ENCODE peak calls at places on chromosomes 2 and 18, in six cellular contexts. Y is HL-60, M is heart right ventricle, Z is brain microvascular endothelial cell, F is psoas muscle, B is GM23338. U is an unnamed sample.
A peak's percentile ranks its signal among the peaks of the same experiment; 100 is the strongest.

GRCh38 chr2:73870084-73870483 is 22.7 kb upstream of the ACTG2 start:
- DNase-seq in Y (no peak), M (no peak), Z (peak; percentile 98), F (no peak), B (no peak), U (no peak)

GRCh38 chr2:162316590-162316989 is 1.9 kb downstream of the IFIH1 start:
- DNase-seq in Y (no peak), M (no peak), Z (no peak), F (no peak), B (no peak), U (no peak)

GRCh38 chr2:168198476-168199192 is 48.8 kb downstream of the STK39 start:
- DNase-seq in Y (no peak), M (no peak), Z (peak; percentile 45), F (no peak), B (no peak), U (no peak)

GRCh38 chr2:170743530-170744239 is 26.5 kb upstream of the ERICH2 start:
- DNase-seq in Y (no peak), M (no peak), Z (no peak), F (no peak), B (no peak), U (no peak)

GRCh38 chr2:112924855-112925254 is 13.9 kb downstream of the IL37 start:
- DNase-seq in Y (peak; percentile 14), M (no peak), Z (no peak), F (no peak), B (no peak), U (no peak)

GRCh38 chr18:72866901-72867701 is 686 bp downstream of the NETO1 start:
- DNase-seq in Y (no peak), M (no peak), Z (no peak), F (no peak), B (peak; percentile 60), U (no peak)

GRCh38 chr2:205352593-205352992 is 329.7 kb upstream of the NRP2 start:
- DNase-seq in Y (no peak), M (no peak), Z (peak; percentile 64), F (no peak), B (no peak), U (no peak)

GRCh38 chr2:24191156-24191555 is 16.3 kb downstream of the FAM228A start:
- DNase-seq in Y (no peak), M (no peak), Z (no peak), F (no peak), B (no peak), U (no peak)

GRCh38 chr2:130796280-130796679 is 40.4 kb upstream of the ARHGEF4 start:
- DNase-seq in Y (no peak), M (no peak), Z (no peak), F (no peak), B (peak; percentile 65), U (no peak)

GRCh38 chr2:173961346-173961705 is 3.8 kb downstream of the SP3 start:
- DNase-seq in Y (no peak), M (no peak), Z (no peak), F (no peak), B (no peak), U (no peak)

GRCh38 chr18:31835528-31836138 is 75.0 kb upstream of the SLC25A52 start:
- DNase-seq in Y (no peak), M (no peak), Z (peak; percentile 30), F (no peak), B (no peak), U (no peak)

GRCh38 chr18:48157956-48158355 is 227.5 kb upstream of the SMAD2 start:
- DNase-seq in Y (no peak), M (no peak), Z (no peak), F (no peak), B (no peak), U (no peak)

GRCh38 chr2:214311031-214311533 is 99.8 kb upstream of the VWC2L start:
- DNase-seq in Y (no peak), M (no peak), Z (no peak), F (no peak), B (peak; percentile 79), U (no peak)

GRCh38 chr2:226985227-226985946 is 149.5 kb downstream of the RHBDD1 start:
- DNase-seq in Y (peak; percentile 21), M (no peak), Z (peak; percentile 77), F (no peak), B (peak; percentile 83), U (no peak)

GRCh38 chr2:236862961-236863728 is 222.5 kb upstream of the COPS8 start:
- DNase-seq in Y (no peak), M (no peak), Z (peak; percentile 78), F (no peak), B (no peak), U (no peak)

GRCh38 chr2:69600425-69600824 is 43.1 kb downstream of the AAK1 start:
- DNase-seq in Y (no peak), M (no peak), Z (no peak), F (no peak), B (no peak), U (no peak)

GRCh38 chr2:234290671-234291070 is 206.2 kb downstream of the ARL4C start:
- DNase-seq in Y (peak; percentile 73), M (no peak), Z (no peak), F (no peak), B (no peak), U (no peak)

GRCh38 chr2:105235388-105236059 is 6.0 kb upstream of the GPR45 start:
- DNase-seq in Y (peak; percentile 66), M (peak; percentile 63), Z (peak; percentile 85), F (peak; percentile 73), B (peak; percentile 98), U (no peak)

GRCh38 chr2:238860966-238861730 is 13.3 kb downstream of the TWIST2 start:
- DNase-seq in Y (no peak), M (no peak), Z (no peak), F (peak; percentile 68), B (no peak), U (no peak)

GRCh38 chr2:2542966-2543555 is 212.0 kb upstream of the MYT1L start:
- DNase-seq in Y (peak; percentile 2), M (no peak), Z (no peak), F (no peak), B (peak; percentile 29), U (no peak)

GRCh38 chr18:59145055-59145454 is 5.4 kb downstream of the SEC11C start:
- DNase-seq in Y (no peak), M (no peak), Z (no peak), F (no peak), B (no peak), U (no peak)

DNA sequence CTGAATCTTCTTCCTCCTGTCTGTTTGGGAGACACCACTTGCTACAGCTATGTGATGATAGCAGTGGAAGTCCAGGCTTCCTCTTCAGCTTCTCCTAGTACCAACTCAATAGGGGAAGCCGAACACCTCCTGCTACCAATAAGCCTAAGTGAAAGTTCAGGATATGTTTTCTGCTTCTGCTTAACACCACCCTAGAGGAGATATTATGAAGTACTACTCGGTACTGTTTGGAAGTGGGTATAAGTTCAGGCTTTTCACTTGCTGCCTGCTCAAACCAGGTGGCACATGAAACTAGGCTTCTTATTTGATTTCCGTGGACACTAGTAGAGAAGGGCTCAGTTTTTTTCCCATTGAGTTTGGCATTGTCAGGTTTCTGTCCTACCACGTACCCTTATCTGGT is 99.8 kb downstream of the PTPN4 start:
- DNase-seq in Y (no peak), M (no peak), Z (no peak), F (no peak), B (peak; percentile 18), U (no peak)
- H3K4me3 ChIP-seq in Y (no peak overlapping the region), M (no peak overlapping the region), Z (no peak overlapping the region), F (no peak overlapping the region), B (no peak overlapping the region), U (no peak overlapping the region)

DNA sequence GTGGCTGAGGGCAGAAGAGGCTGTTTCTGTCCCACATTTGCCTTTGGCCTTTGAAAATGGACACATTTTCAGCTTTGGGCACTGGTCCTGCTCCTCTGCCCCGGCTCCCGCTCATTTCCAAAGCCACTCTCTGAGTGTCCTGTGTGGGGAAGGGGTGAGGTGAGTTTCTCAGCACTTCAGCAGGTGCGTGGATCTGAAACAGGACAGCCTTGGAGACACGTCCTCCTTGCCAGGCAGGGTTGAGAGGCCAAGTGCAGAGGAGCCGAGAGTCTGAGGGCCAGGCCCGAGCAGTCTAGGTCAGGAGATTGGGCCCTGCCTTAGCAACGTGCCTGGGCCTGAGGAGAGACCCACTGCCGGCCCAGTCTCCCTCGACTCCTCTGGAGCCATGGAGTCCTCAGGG is 21.9 kb upstream of the ALPI start:
- DNase-seq in Y (no peak), M (no peak), Z (no peak), F (peak; percentile 23), B (no peak), U (no peak)
- H3K27me3 ChIP-seq in Y (no peaks in the 10 kb centered on the region), M (no peaks in the 10 kb centered on the region), Z (no peaks in the 10 kb centered on the region), F (no peaks in the 10 kb centered on the region), B (no peaks in the 10 kb centered on the region), U (no peaks in the 10 kb centered on the region)

DNA sequence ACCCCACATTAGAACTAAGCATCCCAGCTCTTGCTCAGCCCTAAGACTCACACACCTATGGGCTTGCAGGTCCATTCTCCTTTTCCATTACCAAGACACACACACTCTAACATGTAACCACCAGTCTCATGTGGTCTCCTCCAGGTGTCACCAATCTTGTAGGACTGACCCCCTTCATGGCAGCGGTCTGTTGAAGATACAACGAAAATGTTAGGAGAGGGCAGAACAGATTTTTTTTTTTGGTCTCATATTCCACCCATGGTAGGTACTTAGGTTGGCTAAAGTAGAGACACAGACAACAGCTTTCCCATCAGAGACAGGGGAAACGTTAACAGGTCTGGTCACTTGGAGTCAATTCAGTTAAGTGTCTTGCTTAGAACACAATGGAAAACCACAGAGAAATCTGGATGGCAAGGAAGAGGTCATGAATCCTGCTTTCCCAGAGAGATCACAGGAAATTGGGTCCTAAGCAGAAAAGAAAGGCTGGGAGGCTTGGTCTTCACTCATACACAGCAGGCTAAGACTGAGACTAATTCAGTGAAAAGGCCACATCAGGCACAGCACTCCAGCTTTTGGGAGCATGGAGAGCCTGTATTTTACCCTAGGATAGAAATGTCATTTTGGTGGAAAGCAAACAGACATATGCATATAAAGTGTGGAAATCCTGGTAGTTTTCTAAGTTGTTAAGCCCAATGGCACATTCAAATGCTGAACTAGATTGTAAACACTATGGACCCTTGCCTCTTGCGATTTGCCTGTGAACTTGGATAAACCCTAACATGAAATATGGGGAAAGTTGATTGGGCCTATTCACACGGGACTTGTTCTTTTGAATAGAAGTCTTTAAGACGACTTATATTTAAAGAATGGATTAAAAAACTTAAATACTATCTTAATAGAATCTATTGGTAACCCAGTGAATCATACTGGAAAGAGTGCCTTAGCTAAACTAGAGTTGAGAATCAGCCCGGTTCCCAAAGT is 3.8 kb downstream of the FN1 start:
- DNase-seq in Y (no peak), M (no peak), Z (peak; percentile 62), F (no peak), B (no peak), U (no peak)
- H3K4me3 ChIP-seq in Y (no peak overlapping the region), M (no peak overlapping the region), Z (peak overlapping the region; percentile 96), F (no peak overlapping the region), B (no peak overlapping the region), U (no peak overlapping the region)

GRCh38 chr2:149817206-149817605 is 229.6 kb upstream of the MMADHC start:
- DNase-seq in Y (no peak), M (no peak), Z (no peak), F (no peak), B (no peak), U (no peak)
- H3K27me3 ChIP-seq in Y (no peaks in the 10 kb centered on the region), M (no peaks in the 10 kb centered on the region), Z (no peaks in the 10 kb centered on the region), F (no peaks in the 10 kb centered on the region), B (no peaks in the 10 kb centered on the region), U (no peaks in the 10 kb centered on the region)